ENCODE peak calls at places on chromosomes 1 and 21, in eight cellular contexts. E is GDM1; X is amygdala; V is activated naive CD4-positive, alpha-beta T cell treated with anti-CD3 and anti-CD28 coated beads, Interleukin-2, amount 50 U/mL, for 16 hours; B is fibroblast of lung; M is naive thymus-derived CD4-positive, alpha-beta T cell; I is choroid plexus epithelial cell; Y is activated T-cell treated with anti-CD3 and anti-CD28 coated beads for 1 hour. P is an unnamed sample.

GRCh38 chr1:183163311-183163710 is 22.8 kb upstream of the LAMC2 start:
- DNase-seq in B (peak; percentile 95), I (peak; percentile 60), E (no peak), X (no peak), Y (no peak), M (no peak), V (no peak), P (no peak)

GRCh38 chr1:221663321-221663720 is 78.6 kb downstream of the DUSP10 start:
- DNase-seq in X (no peak), B (peak; percentile 70), I (peak; percentile 47), M (no peak), V (no peak), Y (no peak), E (no peak), P (no peak)

GRCh38 chr21:37484535-37485474 is 118.2 kb downstream of the DYRK1A start:
- DNase-seq in Y (no peak), X (no peak), V (no peak), I (no peak), M (no peak), E (no peak), B (no peak), P (no peak)

GRCh38 chr1:196563768-196564167 is 44.5 kb downstream of the KCNT2 start:
- DNase-seq in Y (no peak), M (no peak), B (no peak), E (no peak), V (no peak), X (no peak), I (no peak), P (no peak)

GRCh38 chr1:203480084-203480483 is 4.5 kb downstream of the PRELP start:
- DNase-seq in V (no peak), X (no peak), M (no peak), I (peak; percentile 69), Y (no peak), B (peak; percentile 48), E (no peak), P (peak; percentile 41)

GRCh38 chr1:53421208-53421607 is 38.0 kb upstream of the DMRTB1 start:
- DNase-seq in M (no peak), E (no peak), X (no peak), I (no peak), B (no peak), Y (no peak), V (no peak), P (no peak)

GRCh38 chr1:104780470-104781078 is 1030.9 kb downstream of the AMY1C start:
- DNase-seq in M (no peak), Y (no peak), B (no peak), X (no peak), V (no peak), I (peak; percentile 42), E (no peak), P (peak; percentile 68)

GRCh38 chr1:205961405-205961804 is 18.1 kb upstream of the SLC26A9 start:
- DNase-seq in B (no peak), X (no peak), V (no peak), E (no peak), Y (no peak), M (no peak), I (no peak), P (no peak)

GRCh38 chr1:65606426-65606825 is 186.0 kb downstream of the LEPR start:
- DNase-seq in M (no peak), I (peak; percentile 50), Y (no peak), V (no peak), X (no peak), E (no peak), B (no peak), P (no peak)

GRCh38 chr1:12580054-12580887 is 37.7 kb downstream of the DHRS3 start:
- DNase-seq in E (no peak), X (no peak), V (no peak), M (no peak), B (peak; percentile 45), Y (no peak), I (no peak), P (no peak)

GRCh38 chr1:41874350-41874749 is 44.4 kb downstream of the HIVEP3 start:
- DNase-seq in E (no peak), X (no peak), I (no peak), B (no peak), M (no peak), Y (no peak), V (no peak), P (peak; percentile 28)

GRCh38 chr1:210883821-210884220 is 250.1 kb downstream of the KCNH1 start:
- DNase-seq in Y (no peak), M (no peak), B (peak; percentile 94), X (no peak), E (no peak), V (no peak), I (no peak), P (no peak)

GRCh38 chr1:56432561-56432971 is 146.8 kb downstream of the PLPP3 start:
- DNase-seq in X (no peak), V (no peak), Y (no peak), I (no peak), B (no peak), E (no peak), M (no peak), P (peak; percentile 16)

GRCh38 chr1:64744492-64745180 is at the start of gene RAVER2:
- DNase-seq in V (peak; percentile 68), I (peak; percentile 53), B (peak; percentile 77), M (peak; percentile 48), E (peak; percentile 82), Y (peak; percentile 29), X (no peak), P (peak; percentile 86)

GRCh38 chr1:53366901-53367502 is 39.1 kb upstream of the LRP8 start:
- DNase-seq in V (no peak), I (no peak), X (no peak), M (no peak), B (no peak), Y (no peak), E (no peak), P (no peak)

GRCh38 chr1:2611034-2611501 is 21.7 kb downstream of the MMEL1 start:
- DNase-seq in Y (no peak), M (no peak), V (peak; percentile 12), B (peak; percentile 7), E (no peak), I (peak; percentile 23), X (no peak), P (peak; percentile 92)

GRCh38 chr1:93595266-93595665 is 86.4 kb downstream of the BCAR3 start:
- DNase-seq in B (peak; percentile 49), X (no peak), M (no peak), E (no peak), I (peak; percentile 57), V (no peak), Y (no peak), P (peak; percentile 14)

GRCh38 chr1:12166834-12167492 is at the start of gene TNFRSF1B:
- DNase-seq in X (no peak), E (peak; percentile 35), I (peak; percentile 56), Y (peak; percentile 57), B (peak; percentile 17), M (peak; percentile 47), V (peak; percentile 69), P (peak; percentile 17)

GRCh38 chr1:53619811-53620619 is 118.9 kb downstream of the GLIS1 start:
- DNase-seq in E (no peak), M (no peak), X (no peak), V (no peak), I (peak; percentile 14), B (peak; percentile 42), Y (no peak), P (no peak)

GRCh38 chr1:231266811-231267322 is 25.9 kb downstream of the GNPAT start:
- DNase-seq in Y (no peak), I (peak; percentile 62), E (no peak), V (no peak), X (no peak), B (peak; percentile 33), M (no peak), P (no peak)

GRCh38 chr1:94772840-94773239 is 47.3 kb upstream of the SLC44A3 start:
- DNase-seq in B (no peak), I (no peak), E (no peak), Y (no peak), M (no peak), V (no peak), X (no peak), P (no peak)

GRCh38 chr1:101338714-101339430 is 102.1 kb downstream of the S1PR1 start:
- DNase-seq in Y (no peak), X (no peak), V (no peak), M (no peak), I (no peak), B (no peak), E (no peak), P (no peak)

GRCh38 chr1:110616587-110616986 is 10.4 kb upstream of the KCNA2 start:
- DNase-seq in V (no peak), X (no peak), I (peak; percentile 42), E (peak; percentile 56), B (no peak), Y (no peak), M (no peak), P (peak; percentile 84)

GRCh38 chr1:91555821-91556531 is 55.3 kb downstream of the CDC7 start:
- DNase-seq in E (no peak), I (peak; percentile 68), B (peak; percentile 88), M (peak; percentile 69), Y (peak; percentile 33), X (no peak), V (peak; percentile 58), P (no peak)

GRCh38 chr1:225578247-225578646 is 74.7 kb downstream of the ENAH start:
- DNase-seq in I (no peak), B (peak; percentile 32), X (no peak), E (no peak), M (no peak), V (no peak), Y (no peak), P (no peak)

GRCh38 chr21:36087362-36088138 is 17.7 kb downstream of the CBR1 start:
- DNase-seq in E (no peak), V (no peak), Y (no peak), I (no peak), X (peak; percentile 61), B (peak; percentile 24), M (no peak), P (no peak)

GRCh38 chr1:201020647-201021332 is 2.7 kb downstream of the KIF21B start:
- DNase-seq in Y (no peak), E (no peak), X (no peak), B (no peak), I (peak; percentile 53), V (peak; percentile 48), M (peak; percentile 25), P (peak; percentile 37)

GRCh38 chr1:173332026-173332425 is 124.9 kb upstream of the TNFSF4 start:
- DNase-seq in E (no peak), M (no peak), X (no peak), V (no peak), B (peak; percentile 85), Y (no peak), I (peak; percentile 31), P (no peak)

GRCh38 chr21:42233067-42233981 is 14.4 kb downstream of the ABCG1 start:
- DNase-seq in I (peak; percentile 59), B (no peak), V (peak; percentile 75), E (no peak), X (no peak), M (peak; percentile 84), Y (peak; percentile 46), P (peak; percentile 79)

GRCh38 chr1:180155202-180155682 is 573 bp downstream of the QSOX1 start:
- DNase-seq in E (no peak), X (no peak), V (no peak), B (no peak), I (no peak), M (peak; percentile 16), Y (no peak), P (peak; percentile 67)

GRCh38 chr1:11294951-11295350 is 22.0 kb downstream of the UBIAD1 start:
- DNase-seq in E (no peak), V (no peak), I (no peak), Y (no peak), X (no peak), M (no peak), B (no peak), P (no peak)

GRCh38 chr1:193519922-193520321 is 333.5 kb upstream of the B3GALT2 start:
- DNase-seq in X (no peak), I (no peak), V (no peak), M (no peak), Y (no peak), B (no peak), E (no peak), P (no peak)